ENCODE peak calls at places on chromosome 2, in seven cellular contexts. One of them, this sample, is unnamed.

GRCh38 chr2:9071032-9071431 is 67.5 kb upstream of the MBOAT2 start:
- DNase-seq in upper lobe of right lung: no peak
- DNase-seq in H7: no peak
- DNase-seq in fibroblast of lung: peak
- DNase-seq in pancreas: no peak
- DNase-seq in Peyer's patch: no peak
- DNase-seq in neural progenitor cell: no peak
- DNase-seq in this sample: no peak

GRCh38 chr2:172552547-172553291 is 3.2 kb upstream of the PDK1 start:
- DNase-seq in fibroblast of lung: peak
- DNase-seq in upper lobe of right lung: no peak
- DNase-seq in pancreas: no peak
- DNase-seq in neural progenitor cell: no peak
- DNase-seq in Peyer's patch: no peak
- DNase-seq in H7: no peak
- DNase-seq in this sample: no peak

GRCh38 chr2:59567115-59567514 is 986.3 kb downstream of the BCL11A start:
- DNase-seq in fibroblast of lung: no peak
- DNase-seq in upper lobe of right lung: no peak
- DNase-seq in pancreas: no peak
- DNase-seq in Peyer's patch: no peak
- DNase-seq in H7: no peak
- DNase-seq in neural progenitor cell: no peak
- DNase-seq in this sample: peak

GRCh38 chr2:71605781-71606241 is 152.4 kb downstream of the DYSF start:
- DNase-seq in neural progenitor cell: no peak
- DNase-seq in fibroblast of lung: no peak
- DNase-seq in pancreas: peak
- DNase-seq in H7: peak
- DNase-seq in upper lobe of right lung: peak
- DNase-seq in Peyer's patch: no peak
- DNase-seq in this sample: peak

GRCh38 chr2:39696838-39697237 is 31.1 kb downstream of the TMEM178A start:
- DNase-seq in pancreas: no peak
- DNase-seq in upper lobe of right lung: no peak
- DNase-seq in fibroblast of lung: peak
- DNase-seq in neural progenitor cell: no peak
- DNase-seq in H7: no peak
- DNase-seq in Peyer's patch: no peak
- DNase-seq in this sample: no peak

GRCh38 chr2:135552887-135553286 is 21.6 kb downstream of the R3HDM1 start:
- DNase-seq in fibroblast of lung: no peak
- DNase-seq in pancreas: no peak
- DNase-seq in neural progenitor cell: no peak
- DNase-seq in upper lobe of right lung: no peak
- DNase-seq in Peyer's patch: no peak
- DNase-seq in H7: no peak
- DNase-seq in this sample: no peak

GRCh38 chr2:218291318-218291933 is 877 bp downstream of the TMBIM1 start:
- DNase-seq in Peyer's patch: peak
- DNase-seq in upper lobe of right lung: no peak
- DNase-seq in H7: no peak
- DNase-seq in fibroblast of lung: no peak
- DNase-seq in pancreas: no peak
- DNase-seq in neural progenitor cell: no peak
- DNase-seq in this sample: peak

GRCh38 chr2:14901740-14902139 is 269.2 kb downstream of the LRATD1 start:
- DNase-seq in upper lobe of right lung: no peak
- DNase-seq in H7: no peak
- DNase-seq in fibroblast of lung: no peak
- DNase-seq in neural progenitor cell: no peak
- DNase-seq in Peyer's patch: no peak
- DNase-seq in pancreas: no peak
- DNase-seq in this sample: no peak

GRCh38 chr2:174076948-174077347 is 111.8 kb upstream of the SP3 start:
- DNase-seq in fibroblast of lung: no peak
- DNase-seq in H7: no peak
- DNase-seq in upper lobe of right lung: no peak
- DNase-seq in Peyer's patch: no peak
- DNase-seq in neural progenitor cell: no peak
- DNase-seq in pancreas: no peak
- DNase-seq in this sample: no peak

GRCh38 chr2:222423632-222424280 is 587 bp upstream of the SGPP2 start:
- DNase-seq in Peyer's patch: no peak
- DNase-seq in pancreas: no peak
- DNase-seq in neural progenitor cell: no peak
- DNase-seq in H7: peak
- DNase-seq in fibroblast of lung: peak
- DNase-seq in upper lobe of right lung: peak
- DNase-seq in this sample: no peak
- H3K4me3 ChIP-seq in Peyer's patch: peak
- H3K4me3 ChIP-seq in pancreas: peak
- H3K4me3 ChIP-seq in neural progenitor cell: peak
- H3K4me3 ChIP-seq in H7: peak
- H3K4me3 ChIP-seq in fibroblast of lung: no peak
- H3K4me3 ChIP-seq in upper lobe of right lung: peak
- H3K4me3 ChIP-seq in this sample: peak

GRCh38 chr2:143452817-143453462 is 323.7 kb downstream of the ARHGAP15 start:
- DNase-seq in H7: no peak
- DNase-seq in pancreas: no peak
- DNase-seq in upper lobe of right lung: no peak
- DNase-seq in Peyer's patch: no peak
- DNase-seq in neural progenitor cell: no peak
- DNase-seq in fibroblast of lung: no peak
- DNase-seq in this sample: peak

GRCh38 chr2:143455317-143455716 is 326.1 kb downstream of the ARHGAP15 start:
- DNase-seq in pancreas: no peak
- DNase-seq in H7: no peak
- DNase-seq in Peyer's patch: no peak
- DNase-seq in upper lobe of right lung: no peak
- DNase-seq in neural progenitor cell: no peak
- DNase-seq in fibroblast of lung: no peak
- DNase-seq in this sample: no peak

GRCh38 chr2:143451622-143452021 is 322.4 kb downstream of the ARHGAP15 start:
- DNase-seq in Peyer's patch: no peak
- DNase-seq in neural progenitor cell: no peak
- DNase-seq in pancreas: no peak
- DNase-seq in fibroblast of lung: peak
- DNase-seq in upper lobe of right lung: no peak
- DNase-seq in H7: no peak
- DNase-seq in this sample: no peak
- H3K4me3 ChIP-seq in Peyer's patch: no peak
- H3K4me3 ChIP-seq in neural progenitor cell: no peak
- H3K4me3 ChIP-seq in pancreas: no peak
- H3K4me3 ChIP-seq in fibroblast of lung: no peak
- H3K4me3 ChIP-seq in upper lobe of right lung: no peak
- H3K4me3 ChIP-seq in H7: no peak
- H3K4me3 ChIP-seq in this sample: no peak

DNA sequence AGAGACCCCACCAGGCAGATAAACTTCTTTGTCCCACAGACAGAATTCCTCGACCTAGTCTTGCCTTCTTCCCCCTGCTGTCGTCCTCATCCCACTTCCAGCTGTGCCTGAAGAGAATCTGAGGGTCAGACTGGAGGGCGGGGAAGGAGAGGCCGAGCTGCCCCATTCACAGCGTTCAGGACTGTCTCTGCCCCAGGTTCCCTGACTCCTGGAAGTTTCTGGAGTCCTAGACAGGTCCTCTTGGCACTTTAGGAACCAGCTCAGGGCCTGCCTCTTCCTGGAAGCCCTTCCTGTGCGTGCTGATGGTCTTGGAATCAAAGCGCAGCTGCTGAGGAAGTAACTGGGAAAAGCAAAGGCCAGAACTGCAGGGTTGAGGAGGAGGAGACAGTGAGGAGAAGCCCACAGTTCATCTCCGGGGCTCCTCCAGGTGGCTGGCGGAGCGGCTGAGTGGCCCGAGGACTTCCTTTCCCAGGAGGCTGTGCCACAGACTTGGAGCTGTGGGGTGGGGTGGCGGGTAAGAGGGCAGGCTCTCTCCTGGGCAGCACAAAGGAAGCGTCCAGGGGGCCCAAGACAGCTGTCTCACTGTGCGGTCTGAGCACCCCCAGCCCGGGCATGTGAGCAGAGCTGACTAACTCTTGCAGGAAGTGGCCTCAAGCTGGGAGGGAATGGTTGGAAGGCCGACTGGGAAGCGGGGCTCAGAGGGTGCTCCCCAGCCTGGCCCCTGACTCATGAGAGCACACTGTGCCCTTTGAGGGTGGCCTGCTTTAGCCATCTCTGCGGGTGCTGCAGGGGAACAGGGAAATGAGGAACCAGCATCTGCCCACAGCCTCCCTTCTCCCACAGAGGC is 39.5 kb downstream of the SDC1 start:
- DNase-seq in Peyer's patch: no peak
- DNase-seq in H7: no peak
- DNase-seq in fibroblast of lung: peak
- DNase-seq in upper lobe of right lung: peak
- DNase-seq in neural progenitor cell: no peak
- DNase-seq in pancreas: no peak
- DNase-seq in this sample: no peak
- H3K4me3 ChIP-seq in Peyer's patch: peak
- H3K4me3 ChIP-seq in H7: no peak
- H3K4me3 ChIP-seq in fibroblast of lung: no peak
- H3K4me3 ChIP-seq in upper lobe of right lung: no peak
- H3K4me3 ChIP-seq in neural progenitor cell: no peak
- H3K4me3 ChIP-seq in pancreas: no peak
- H3K4me3 ChIP-seq in this sample: no peak

GRCh38 chr2:190408538-190409271 is 550 bp downstream of the MFSD6 start:
- DNase-seq in upper lobe of right lung: peak
- DNase-seq in Peyer's patch: peak
- DNase-seq in neural progenitor cell: peak
- DNase-seq in H7: peak
- DNase-seq in pancreas: peak
- DNase-seq in fibroblast of lung: peak
- DNase-seq in this sample: peak

GRCh38 chr2:190407662-190408537 is at the start of gene MFSD6:
- DNase-seq in Peyer's patch: peak
- DNase-seq in H7: peak
- DNase-seq in pancreas: peak
- DNase-seq in upper lobe of right lung: peak
- DNase-seq in fibroblast of lung: no peak
- DNase-seq in neural progenitor cell: peak
- DNase-seq in this sample: peak

GRCh38 chr2:190407246-190407661 is 901 bp upstream of the MFSD6 start:
- DNase-seq in Peyer's patch: peak
- DNase-seq in pancreas: no peak
- DNase-seq in fibroblast of lung: no peak
- DNase-seq in neural progenitor cell: peak
- DNase-seq in H7: no peak
- DNase-seq in upper lobe of right lung: no peak
- DNase-seq in this sample: peak

GRCh38 chr2:190410171-190410570 is 2.0 kb downstream of the MFSD6 start:
- DNase-seq in neural progenitor cell: no peak
- DNase-seq in upper lobe of right lung: no peak
- DNase-seq in H7: no peak
- DNase-seq in Peyer's patch: no peak
- DNase-seq in pancreas: no peak
- DNase-seq in fibroblast of lung: no peak
- DNase-seq in this sample: no peak

GRCh38 chr2:190409616-190410015 is 1.5 kb downstream of the MFSD6 start:
- DNase-seq in pancreas: no peak
- DNase-seq in Peyer's patch: no peak
- DNase-seq in upper lobe of right lung: no peak
- DNase-seq in fibroblast of lung: no peak
- DNase-seq in neural progenitor cell: no peak
- DNase-seq in H7: no peak
- DNase-seq in this sample: no peak
- H3K4me3 ChIP-seq in pancreas: no peak
- H3K4me3 ChIP-seq in Peyer's patch: peak
- H3K4me3 ChIP-seq in upper lobe of right lung: peak
- H3K4me3 ChIP-seq in fibroblast of lung: peak
- H3K4me3 ChIP-seq in neural progenitor cell: no peak
- H3K4me3 ChIP-seq in H7: no peak
- H3K4me3 ChIP-seq in this sample: no peak

GRCh38 chr2:95024960-95025405 is 525 bp upstream of the MAL start:
- DNase-seq in neural progenitor cell: no peak
- DNase-seq in Peyer's patch: no peak
- DNase-seq in H7: peak
- DNase-seq in pancreas: no peak
- DNase-seq in fibroblast of lung: no peak
- DNase-seq in upper lobe of right lung: no peak
- DNase-seq in this sample: no peak

GRCh38 chr2:95024306-95024880 is 1.1 kb upstream of the MAL start:
- DNase-seq in upper lobe of right lung: no peak
- DNase-seq in neural progenitor cell: no peak
- DNase-seq in pancreas: no peak
- DNase-seq in Peyer's patch: no peak
- DNase-seq in H7: no peak
- DNase-seq in fibroblast of lung: no peak
- DNase-seq in this sample: no peak

GRCh38 chr2:95025406-95026319 is at the start of gene MAL:
- DNase-seq in Peyer's patch: peak
- DNase-seq in neural progenitor cell: peak
- DNase-seq in fibroblast of lung: peak
- DNase-seq in pancreas: no peak
- DNase-seq in upper lobe of right lung: no peak
- DNase-seq in H7: peak
- DNase-seq in this sample: peak

GRCh38 chr2:95027369-95027720 is 1.8 kb downstream of the MAL start:
- DNase-seq in pancreas: no peak
- DNase-seq in Peyer's patch: no peak
- DNase-seq in H7: no peak
- DNase-seq in neural progenitor cell: no peak
- DNase-seq in upper lobe of right lung: no peak
- DNase-seq in fibroblast of lung: no peak
- DNase-seq in this sample: no peak

GRCh38 chr2:95026471-95027368 is 1.2 kb downstream of the MAL start:
- DNase-seq in H7: peak
- DNase-seq in Peyer's patch: no peak
- DNase-seq in neural progenitor cell: no peak
- DNase-seq in fibroblast of lung: no peak
- DNase-seq in pancreas: no peak
- DNase-seq in upper lobe of right lung: no peak
- DNase-seq in this sample: no peak
- H3K4me3 ChIP-seq in H7: peak
- H3K4me3 ChIP-seq in Peyer's patch: peak
- H3K4me3 ChIP-seq in neural progenitor cell: no peak
- H3K4me3 ChIP-seq in fibroblast of lung: no peak
- H3K4me3 ChIP-seq in pancreas: no peak
- H3K4me3 ChIP-seq in upper lobe of right lung: peak
- H3K4me3 ChIP-seq in this sample: no peak

GRCh38 chr2:176078440-176079284 is 5.1 kb downstream of the EVX2 start:
- DNase-seq in pancreas: no peak
- DNase-seq in upper lobe of right lung: no peak
- DNase-seq in H7: peak
- DNase-seq in Peyer's patch: no peak
- DNase-seq in neural progenitor cell: no peak
- DNase-seq in fibroblast of lung: no peak
- DNase-seq in this sample: no peak

GRCh38 chr2:176081451-176081992 is 2.2 kb downstream of the EVX2 start:
- DNase-seq in pancreas: no peak
- DNase-seq in upper lobe of right lung: no peak
- DNase-seq in fibroblast of lung: no peak
- DNase-seq in Peyer's patch: no peak
- DNase-seq in neural progenitor cell: no peak
- DNase-seq in H7: no peak
- DNase-seq in this sample: no peak

GRCh38 chr2:176080540-176081355 is 3.0 kb downstream of the EVX2 start:
- DNase-seq in Peyer's patch: no peak
- DNase-seq in H7: peak
- DNase-seq in fibroblast of lung: no peak
- DNase-seq in upper lobe of right lung: no peak
- DNase-seq in neural progenitor cell: no peak
- DNase-seq in pancreas: no peak
- DNase-seq in this sample: peak

GRCh38 chr2:176079285-176079830 is 4.4 kb downstream of the EVX2 start:
- DNase-seq in H7: peak
- DNase-seq in upper lobe of right lung: no peak
- DNase-seq in fibroblast of lung: no peak
- DNase-seq in neural progenitor cell: peak
- DNase-seq in Peyer's patch: no peak
- DNase-seq in pancreas: no peak
- DNase-seq in this sample: no peak

GRCh38 chr2:176079851-176080539 is 3.8 kb downstream of the EVX2 start:
- DNase-seq in H7: peak
- DNase-seq in Peyer's patch: no peak
- DNase-seq in fibroblast of lung: peak
- DNase-seq in pancreas: peak
- DNase-seq in upper lobe of right lung: peak
- DNase-seq in neural progenitor cell: peak
- DNase-seq in this sample: peak
- H3K4me3 ChIP-seq in H7: peak
- H3K4me3 ChIP-seq in Peyer's patch: peak
- H3K4me3 ChIP-seq in fibroblast of lung: no peak
- H3K4me3 ChIP-seq in pancreas: no peak
- H3K4me3 ChIP-seq in upper lobe of right lung: no peak
- H3K4me3 ChIP-seq in neural progenitor cell: peak
- H3K4me3 ChIP-seq in this sample: no peak